ENCODE peak calls at places on chromosomes 1 and 21, in five cellular contexts. Z is IMR-90, J is H9, L is mesendoderm, E is neuronal stem cell. T is an unnamed sample.

GRCh38 chr1:30842698-30843354 is 65.7 kb downstream of the SDC3 start:
- DNase-seq in Z (peak; percentile 34), J (no peak), L (no peak), E (no peak), T (peak; percentile 39)

GRCh38 chr1:207831517-207832327 is 79.2 kb downstream of the CD34 start:
- DNase-seq in Z (peak; percentile 75), J (no peak), L (no peak), E (no peak), T (peak; percentile 66)

GRCh38 chr1:212665241-212666115 is 34.2 kb downstream of the BATF3 start:
- DNase-seq in Z (peak; percentile 77), J (peak; percentile 89), L (peak; percentile 88), E (peak; percentile 81), T (peak; percentile 91)

GRCh38 chr1:98704474-98704873 is 43.0 kb downstream of the SNX7 start:
- DNase-seq in Z (peak; percentile 6), J (peak; percentile 41), L (peak; percentile 79), E (peak; percentile 36), T (peak; percentile 9)

GRCh38 chr21:25565272-25566199 is 41.7 kb downstream of the MRPL39 start:
- DNase-seq in Z (no peak), J (no peak), L (no peak), E (no peak), T (no peak)

GRCh38 chr1:47771766-47772165 is 225.4 kb downstream of the TRABD2B start:
- DNase-seq in Z (no peak), J (no peak), L (no peak), E (no peak), T (no peak)

GRCh38 chr1:154104433-154105082 is 50.3 kb downstream of the NUP210L start:
- DNase-seq in Z (no peak), J (peak; percentile 51), L (peak; percentile 44), E (no peak), T (no peak)

GRCh38 chr1:36154765-36155559 is 998 bp upstream of the MAP7D1 start:
- DNase-seq in Z (no peak), J (peak; percentile 51), L (no peak), E (peak; percentile 84), T (no peak)

GRCh38 chr1:108877324-108877812 is 583 bp downstream of the GPSM2 start:
- DNase-seq in Z (peak; percentile 30), J (no peak), L (peak; percentile 44), E (peak; percentile 8), T (peak; percentile 53)

GRCh38 chr1:46458846-46459245 is 30.8 kb upstream of the DMBX1 start:
- DNase-seq in Z (no peak), J (no peak), L (no peak), E (no peak), T (no peak)

GRCh38 chr1:42165511-42166210 is 1.1 kb upstream of the GUCA2A start:
- DNase-seq in Z (peak; percentile 31), J (no peak), L (peak; percentile 81), E (no peak), T (peak; percentile 18)

GRCh38 chr1:147475488-147475887 is 65.8 kb upstream of the BCL9 start:
- DNase-seq in Z (no peak), J (no peak), L (no peak), E (no peak), T (no peak)

GRCh38 chr21:33642896-33643657 is 776 bp downstream of the ITSN1 start:
- DNase-seq in Z (peak; percentile 36), J (peak; percentile 42), L (peak; percentile 59), E (no peak), T (peak; percentile 59)

GRCh38 chr1:85991261-85991660 is 165.3 kb downstream of the COL24A1 start:
- DNase-seq in Z (no peak), J (no peak), L (no peak), E (no peak), T (no peak)

GRCh38 chr1:247324913-247325312 is 6.8 kb downstream of the ZNF496 start:
- DNase-seq in Z (no peak), J (no peak), L (no peak), E (peak; percentile 47), T (no peak)

GRCh38 chr1:108679586-108680213 is 12.4 kb upstream of the PRPF38B start:
- DNase-seq in Z (no peak), J (no peak), L (no peak), E (no peak), T (no peak)

GRCh38 chr1:160935527-160936258 is 18.9 kb downstream of the ITLN2 start:
- DNase-seq in Z (no peak), J (no peak), L (no peak), E (no peak), T (no peak)

GRCh38 chr1:34781071-34781843 is at the start of gene GJB3:
- DNase-seq in Z (no peak), J (peak; percentile 71), L (peak; percentile 19), E (no peak), T (no peak)

GRCh38 chr1:53172751-53173498 is 23.7 kb upstream of the CPT2 start:
- DNase-seq in Z (no peak), J (no peak), L (peak; percentile 77), E (no peak), T (peak; percentile 74)

GRCh38 chr1:68429233-68429804 is 20.4 kb downstream of the RPE65 start:
- DNase-seq in Z (peak; percentile 59), J (no peak), L (no peak), E (no peak), T (no peak)

GRCh38 chr1:76635784-76636183 is 231.5 kb upstream of the ST6GALNAC5 start:
- DNase-seq in Z (no peak), J (no peak), L (no peak), E (no peak), T (no peak)

GRCh38 chr1:36529762-36530260 is 47.1 kb upstream of the CSF3R start:
- DNase-seq in Z (no peak), J (peak; percentile 20), L (peak; percentile 27), E (no peak), T (no peak)

GRCh38 chr1:14611792-14612191 is 13.3 kb downstream of the KAZN start:
- DNase-seq in Z (no peak), J (no peak), L (no peak), E (no peak), T (no peak)

GRCh38 chr1:119260504-119260903 is 108.1 kb upstream of the HAO2 start:
- DNase-seq in Z (no peak), J (no peak), L (peak; percentile 13), E (no peak), T (no peak)

GRCh38 chr21:33109574-33110339 is 39.8 kb downstream of the OLIG1 start:
- DNase-seq in Z (no peak), J (peak; percentile 64), L (peak; percentile 34), E (no peak), T (no peak)

GRCh38 chr1:33269621-33270020 is 13.3 kb downstream of the ZNF362 start:
- DNase-seq in Z (no peak), J (no peak), L (no peak), E (no peak), T (no peak)

GRCh38 chr1:53889304-53890298 is at the start of gene YIPF1:
- DNase-seq in Z (peak; percentile 87), J (peak; percentile 93), L (peak; percentile 95), E (peak; percentile 67), T (peak; percentile 91)

GRCh38 chr1:182761396-182762395 is 27.9 kb upstream of the NPL start:
- DNase-seq in Z (peak; percentile 17), J (no peak), L (no peak), E (no peak), T (peak; percentile 7)

GRCh38 chr1:220189750-220190347 is 82.4 kb downstream of the RAB3GAP2 start:
- DNase-seq in Z (peak; percentile 37), J (no peak), L (no peak), E (no peak), T (peak; percentile 41)

GRCh38 chr1:47569681-47570470 is 132.0 kb downstream of the FOXD2 start:
- DNase-seq in Z (peak; percentile 91), J (peak; percentile 73), L (peak; percentile 94), E (no peak), T (peak; percentile 89)

GRCh38 chr1:207868252-207868768 is 42.6 kb downstream of the CD34 start:
- DNase-seq in Z (no peak), J (no peak), L (no peak), E (no peak), T (peak; percentile 38)

GRCh38 chr1:34684246-34684645 is 70.6 kb upstream of the GJB5 start:
- DNase-seq in Z (no peak), J (peak; percentile 79), L (peak; percentile 94), E (no peak), T (no peak)

GRCh38 chr21:45547211-45547900 is 5.1 kb upstream of the SLC19A1 start:
- DNase-seq in Z (no peak), J (no peak), L (no peak), E (no peak), T (no peak)

GRCh38 chr1:176177764-176178163 is 29.3 kb downstream of the COP1 start:
- DNase-seq in Z (no peak), J (no peak), L (peak; percentile 40), E (no peak), T (no peak)
- H3K9ac ChIP-seq in Z (no peak overlapping the region), J (no peak overlapping the region), L (no peak overlapping the region), E (no peak overlapping the region), T (no peak overlapping the region)

GRCh38 chr1:39677645-39678044 is 5.7 kb upstream of the NT5C1A start:
- DNase-seq in Z (no peak), J (no peak), L (no peak), E (no peak), T (no peak)

GRCh38 chr1:39672551-39672947 is 642 bp upstream of the NT5C1A start:
- DNase-seq in Z (no peak), J (peak; percentile 68), L (no peak), E (no peak), T (peak; percentile 19)

GRCh38 chr1:39673215-39673614 is 1.3 kb upstream of the NT5C1A start:
- DNase-seq in Z (no peak), J (no peak), L (no peak), E (no peak), T (peak; percentile 81)

GRCh38 chr1:39676951-39677350 is 5.0 kb upstream of the NT5C1A start:
- DNase-seq in Z (no peak), J (no peak), L (no peak), E (no peak), T (peak; percentile 38)

GRCh38 chr1:39675220-39675619 is 3.3 kb upstream of the NT5C1A start:
- DNase-seq in Z (no peak), J (no peak), L (no peak), E (no peak), T (no peak)
- H3K4ac ChIP-seq in Z (no peak overlapping the region), J (no peak overlapping the region), L (no peak overlapping the region), E (no peak overlapping the region), T (no peak overlapping the region)

GRCh38 chr1:27410709-27411108 is 18.3 kb downstream of the GPR3 start:
- DNase-seq in Z (no peak), J (no peak), L (no peak), E (no peak), T (no peak)
- H2BK120ac ChIP-seq in Z (no peak overlapping the region), J (no peak overlapping the region), L (no peak overlapping the region), E (no peak overlapping the region), T (no peak overlapping the region)

DNA sequence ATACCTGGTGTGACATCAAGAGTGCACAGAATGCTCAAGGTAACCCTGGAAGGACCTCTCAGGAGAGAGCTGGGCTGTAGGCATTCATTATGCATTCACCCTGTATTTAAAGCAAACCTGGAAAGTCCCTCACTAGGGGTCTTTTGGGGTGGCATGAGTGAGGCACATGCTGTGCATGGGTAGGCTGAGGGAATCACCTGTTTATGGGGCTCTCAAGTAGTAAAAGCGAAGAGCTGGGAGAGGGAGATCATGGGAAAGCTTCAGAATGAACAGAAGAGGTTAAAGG is 736 bp downstream of the EFNA1 start:
- DNase-seq in Z (no peak), J (no peak), L (no peak), E (no peak), T (no peak)
- H3K9ac ChIP-seq in Z (no peak overlapping the region), J (no peak overlapping the region), L (peak overlapping the region; percentile 78), E (peak overlapping the region; percentile 82), T (no peak overlapping the region)